ENCODE peak calls at places on chromosome 12, in four cellular contexts. One of them, this sample, is unnamed.

GRCh38 chr12:126952106-126953007 is 1314.6 kb upstream of the TMEM132C start:
- DNase-seq in Calu3: no peak
- DNase-seq in suprapubic skin: no peak
- DNase-seq in Panc1: no peak
- DNase-seq in this sample: no peak

GRCh38 chr12:129110575-129110974 is 257.3 kb downstream of the GLT1D1 start:
- DNase-seq in Calu3: no peak
- DNase-seq in suprapubic skin: no peak
- DNase-seq in Panc1: no peak
- DNase-seq in this sample: no peak

GRCh38 chr12:95629392-95629791 is 78.1 kb upstream of the USP44 start:
- DNase-seq in suprapubic skin: no peak
- DNase-seq in Panc1: no peak
- DNase-seq in Calu3: no peak
- DNase-seq in this sample: no peak

GRCh38 chr12:106106892-106107291 is 31.9 kb downstream of the NUAK1 start:
- DNase-seq in Panc1: no peak
- DNase-seq in Calu3: peak; percentile 21
- DNase-seq in suprapubic skin: no peak
- DNase-seq in this sample: no peak

GRCh38 chr12:100826323-100826722 is 31.7 kb downstream of the ANO4 start:
- DNase-seq in Panc1: no peak
- DNase-seq in suprapubic skin: no peak
- DNase-seq in Calu3: peak; percentile 64
- DNase-seq in this sample: peak; percentile 38

GRCh38 chr12:20832911-20833310 is 22.4 kb downstream of the SLCO1B3 start:
- DNase-seq in Panc1: no peak
- DNase-seq in Calu3: peak; percentile 66
- DNase-seq in suprapubic skin: no peak
- DNase-seq in this sample: no peak

GRCh38 chr12:78799679-78800078 is 64.9 kb upstream of the SYT1 start:
- DNase-seq in suprapubic skin: no peak
- DNase-seq in Calu3: no peak
- DNase-seq in Panc1: no peak
- DNase-seq in this sample: no peak

GRCh38 chr12:38465020-38465419 is 148.4 kb downstream of the ALG10B start:
- DNase-seq in Calu3: no peak
- DNase-seq in Panc1: no peak
- DNase-seq in suprapubic skin: no peak
- DNase-seq in this sample: no peak

GRCh38 chr12:28937196-28937595 is 211.9 kb upstream of the FAR2 start:
- DNase-seq in Panc1: no peak
- DNase-seq in suprapubic skin: no peak
- DNase-seq in Calu3: no peak
- DNase-seq in this sample: no peak

GRCh38 chr12:31362115-31362758 is 36.3 kb upstream of the SINHCAF start:
- DNase-seq in Calu3: peak; percentile 30
- DNase-seq in Panc1: no peak
- DNase-seq in suprapubic skin: no peak
- DNase-seq in this sample: no peak

GRCh38 chr12:42056130-42056529 is 88.5 kb downstream of the GXYLT1 start:
- DNase-seq in Panc1: no peak
- DNase-seq in suprapubic skin: no peak
- DNase-seq in Calu3: no peak
- DNase-seq in this sample: no peak

GRCh38 chr12:13347241-13348043 is 150.9 kb downstream of the EMP1 start:
- DNase-seq in Panc1: no peak
- DNase-seq in Calu3: peak; percentile 46
- DNase-seq in suprapubic skin: no peak
- DNase-seq in this sample: peak; percentile 29

GRCh38 chr12:104718581-104718980 is 239.5 kb downstream of the SLC41A2 start:
- DNase-seq in Calu3: no peak
- DNase-seq in suprapubic skin: no peak
- DNase-seq in Panc1: no peak
- DNase-seq in this sample: no peak

GRCh38 chr12:70919597-70920035 is 922 bp downstream of the PTPRR start:
- DNase-seq in Calu3: no peak
- DNase-seq in suprapubic skin: no peak
- DNase-seq in Panc1: no peak
- DNase-seq in this sample: no peak

GRCh38 chr12:116927244-116927940 is 16.6 kb downstream of the FBXW8 start:
- DNase-seq in suprapubic skin: no peak
- DNase-seq in Panc1: no peak
- DNase-seq in Calu3: no peak
- DNase-seq in this sample: no peak

GRCh38 chr12:750356-751191 is 1.8 kb upstream of the WNK1 start:
- DNase-seq in Calu3: no peak
- DNase-seq in Panc1: no peak
- DNase-seq in suprapubic skin: no peak
- DNase-seq in this sample: no peak

GRCh38 chr12:8914716-8915526 is 612 bp downstream of the PHC1 start:
- DNase-seq in Calu3: peak; percentile 53
- DNase-seq in Panc1: no peak
- DNase-seq in suprapubic skin: peak; percentile 82
- DNase-seq in this sample: peak; percentile 27

GRCh38 chr12:132604108-132605054 is 6.0 kb downstream of the LRCOL1 start:
- DNase-seq in Panc1: no peak
- DNase-seq in suprapubic skin: no peak
- DNase-seq in Calu3: no peak
- DNase-seq in this sample: no peak

GRCh38 chr12:50614167-50614762 is 109.5 kb downstream of the DIP2B start:
- DNase-seq in Panc1: no peak
- DNase-seq in Calu3: peak; percentile 10
- DNase-seq in suprapubic skin: no peak
- DNase-seq in this sample: no peak

GRCh38 chr12:52139579-52140062 is 52.2 kb downstream of the KRT80 start:
- DNase-seq in Calu3: peak; percentile 73
- DNase-seq in suprapubic skin: no peak
- DNase-seq in Panc1: no peak
- DNase-seq in this sample: no peak

GRCh38 chr12:121905746-121906145 is 12.6 kb upstream of the CFAP251 start:
- DNase-seq in Calu3: no peak
- DNase-seq in suprapubic skin: no peak
- DNase-seq in Panc1: no peak
- DNase-seq in this sample: no peak

GRCh38 chr12:27940756-27941402 is 31.7 kb downstream of the PTHLH start:
- DNase-seq in suprapubic skin: peak; percentile 82
- DNase-seq in Panc1: peak; percentile 87
- DNase-seq in Calu3: peak; percentile 81
- DNase-seq in this sample: peak; percentile 48

GRCh38 chr12:110449799-110450497 is at the start of gene ARPC3:
- DNase-seq in Panc1: peak; percentile 67
- DNase-seq in Calu3: peak; percentile 96
- DNase-seq in suprapubic skin: peak; percentile 98
- DNase-seq in this sample: peak; percentile 81

GRCh38 chr12:47969845-47970244 is 6.4 kb downstream of the TMEM106C start:
- DNase-seq in Calu3: no peak
- DNase-seq in Panc1: no peak
- DNase-seq in suprapubic skin: no peak
- DNase-seq in this sample: no peak

GRCh38 chr12:45518516-45519235 is 210.8 kb upstream of the ARID2 start:
- DNase-seq in Calu3: peak; percentile 53
- DNase-seq in Panc1: no peak
- DNase-seq in suprapubic skin: no peak
- DNase-seq in this sample: no peak
- TF ChIP-seq CTCF in Calu3: no peak
- TF ChIP-seq CTCF in Panc1: no peak
- TF ChIP-seq CTCF in suprapubic skin: no peak
- TF ChIP-seq CTCF in this sample: no peak

DNA sequence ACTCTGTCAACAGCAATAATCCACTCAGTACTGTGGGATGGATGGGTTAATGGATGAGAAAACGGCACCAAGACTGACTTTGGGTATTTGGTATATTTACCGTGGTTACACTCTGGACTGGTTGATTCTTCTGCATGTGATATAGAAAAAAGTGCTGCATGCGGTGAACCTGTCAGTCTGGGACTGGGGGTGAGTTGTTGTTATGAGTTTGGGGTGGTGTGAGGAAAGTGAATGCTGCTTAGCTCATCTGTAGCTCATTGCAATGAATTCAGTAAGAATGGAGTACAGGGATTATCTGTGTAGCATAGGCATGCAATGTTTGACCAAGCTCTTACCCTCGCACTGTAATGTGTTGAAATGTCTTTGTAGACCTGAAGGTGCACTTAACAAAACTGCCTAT is 6.0 kb downstream of the KCNA1 start:
- DNase-seq in suprapubic skin: no peak
- DNase-seq in Panc1: no peak
- DNase-seq in Calu3: no peak
- DNase-seq in this sample: no peak
- TF ChIP-seq CTCF in suprapubic skin: no peak
- TF ChIP-seq CTCF in Panc1: no peak
- TF ChIP-seq CTCF in Calu3: no peak
- TF ChIP-seq CTCF in this sample: no peak

GRCh38 chr12:83434600-83434999 is 747.9 kb downstream of the TMTC2 start:
- DNase-seq in suprapubic skin: no peak
- DNase-seq in Calu3: no peak
- DNase-seq in Panc1: no peak
- DNase-seq in this sample: no peak
- TF ChIP-seq CTCF in suprapubic skin: no peak
- TF ChIP-seq CTCF in Calu3: no peak
- TF ChIP-seq CTCF in Panc1: no peak
- TF ChIP-seq CTCF in this sample: no peak

GRCh38 chr12:112170376-112170775 is 45.0 kb downstream of the TRAFD1 start:
- DNase-seq in suprapubic skin: peak; percentile 70
- DNase-seq in Calu3: peak; percentile 50
- DNase-seq in Panc1: no peak
- DNase-seq in this sample: no peak
- TF ChIP-seq CTCF in suprapubic skin: no peak
- TF ChIP-seq CTCF in Calu3: peak; percentile 56
- TF ChIP-seq CTCF in Panc1: no peak
- TF ChIP-seq CTCF in this sample: no peak